ENCODE peak calls at places on chromosomes 5 and 9, in five cellular contexts. F is stimulated activated naive CD8-positive, alpha-beta T cell treated with anti-CD3 and anti-CD28 coated beads, Interleukin-15, amount 100 ng/mL, for 72 hours; B is CD4-positive, alpha-beta T cell; R is psoas muscle; N is heart left ventricle. T is an unnamed sample.

GRCh38 chr5:148584103-148584502 is 70.2 kb downstream of the HTR4 start:
- ATAC-seq in F (no peak), R (no peak), N (no peak), B (no peak), T (no peak)

GRCh38 chr9:34714007-34714406 is 4.1 kb upstream of the CCL21 start:
- ATAC-seq in R (no peak), N (no peak), F (no peak), B (no peak), T (no peak)

GRCh38 chr9:78133751-78134150 is 102.1 kb upstream of the CEP78 start:
- ATAC-seq in F (peak; percentile 82), N (no peak), R (no peak), B (no peak), T (no peak)

GRCh38 chr5:110053824-110054223 is 364.1 kb downstream of the MAN2A1 start:
- ATAC-seq in N (no peak), F (peak; percentile 82), B (peak; percentile 62), R (no peak), T (no peak)

GRCh38 chr5:1411099-1411498 is 34.1 kb downstream of the SLC6A3 start:
- ATAC-seq in B (no peak), F (no peak), R (no peak), N (no peak), T (no peak)

GRCh38 chr5:119368238-119368630 is 12.4 kb downstream of the TNFAIP8 start:
- ATAC-seq in F (peak; percentile 53), R (no peak), B (peak; percentile 55), N (no peak), T (no peak)

GRCh38 chr9:131429121-131430012 is 35.5 kb downstream of the PRRC2B start:
- ATAC-seq in N (peak; percentile 31), R (no peak), B (peak; percentile 34), F (no peak), T (no peak)

GRCh38 chr5:73733219-73733618 is 107.2 kb downstream of the ARHGEF28 start:
- ATAC-seq in B (no peak), F (no peak), R (no peak), N (no peak), T (no peak)

GRCh38 chr5:95035891-95036675 is 248.8 kb downstream of the MCTP1 start:
- ATAC-seq in R (no peak), F (no peak), N (no peak), B (no peak), T (no peak)

GRCh38 chr5:854217-854616 is 3.4 kb upstream of the ZDHHC11 start:
- ATAC-seq in N (no peak), B (no peak), R (no peak), F (no peak), T (no peak)

GRCh38 chr9:38622083-38622674 is 1.8 kb upstream of the ANKRD18A start:
- ATAC-seq in B (no peak), F (no peak), R (no peak), N (peak; percentile 7), T (peak; percentile 9)

GRCh38 chr5:140243855-140244254 is 59.0 kb downstream of the PFDN1 start:
- ATAC-seq in R (peak; percentile 8), N (no peak), F (no peak), B (no peak), T (no peak)

GRCh38 chr5:168771698-168772097 is 192.5 kb upstream of the PANK3 start:
- ATAC-seq in F (no peak), B (no peak), N (no peak), R (no peak), T (no peak)

GRCh38 chr5:76714771-76715483 is 999 bp upstream of the F2R start:
- ATAC-seq in R (no peak), B (peak; percentile 23), N (peak; percentile 16), F (peak; percentile 18), T (no peak)

GRCh38 chr9:129996161-129996849 is 46.7 kb downstream of the FNBP1 start:
- ATAC-seq in F (no peak), R (no peak), B (no peak), N (no peak), T (no peak)

GRCh38 chr5:61450880-61451279 is 118.8 kb downstream of the ZSWIM6 start:
- ATAC-seq in R (peak; percentile 93), F (no peak), N (no peak), B (no peak), T (no peak)

GRCh38 chr9:125889524-125890473 is 142.6 kb downstream of the PBX3 start:
- ATAC-seq in F (peak; percentile 80), N (peak; percentile 86), B (peak; percentile 84), R (peak; percentile 81), T (peak; percentile 58)

GRCh38 chr9:2816476-2817141 is 27.3 kb downstream of the PUM3 start:
- ATAC-seq in F (no peak), B (no peak), R (peak; percentile 86), N (peak; percentile 79), T (peak; percentile 88)

GRCh38 chr5:32794086-32794485 is 83.0 kb downstream of the NPR3 start:
- ATAC-seq in B (no peak), F (no peak), N (peak; percentile 76), R (no peak), T (no peak)

GRCh38 chr9:34451135-34451534 is 7.2 kb downstream of the FAM219A start:
- ATAC-seq in N (peak; percentile 72), R (no peak), B (no peak), F (no peak), T (no peak)

GRCh38 chr5:61308699-61309098 is 23.4 kb upstream of the ZSWIM6 start:
- ATAC-seq in N (no peak), R (no peak), B (no peak), F (no peak), T (no peak)

GRCh38 chr9:70390922-70391321 is 23.5 kb downstream of the KLF9 start:
- ATAC-seq in R (peak; percentile 22), N (no peak), F (peak; percentile 80), B (peak; percentile 43), T (no peak)

GRCh38 chr5:115321309-115321708 is 24.9 kb upstream of the CCDC112 start:
- ATAC-seq in N (no peak), F (no peak), B (no peak), R (no peak), T (no peak)

GRCh38 chr9:98010450-98010849 is 27.3 kb downstream of the ANP32B start:
- ATAC-seq in N (peak; percentile 53), R (peak; percentile 86), F (peak; percentile 76), B (peak; percentile 43), T (peak; percentile 50)

GRCh38 chr9:34252016-34252415 is 73.2 kb downstream of the UBAP1 start:
- ATAC-seq in N (no peak), B (no peak), R (no peak), F (no peak), T (no peak)

GRCh38 chr9:34398875-34399274 is 22.2 kb upstream of the MYORG start:
- ATAC-seq in R (no peak), B (no peak), F (no peak), N (peak; percentile 8), T (no peak)

GRCh38 chr5:65481171-65481575 is 547 bp downstream of the ADAMTS6 start:
- ATAC-seq in F (peak; percentile 39), R (no peak), B (no peak), N (no peak), T (no peak)

GRCh38 chr9:136386018-136386417 is 12.5 kb upstream of the CARD9 start:
- ATAC-seq in B (no peak), F (no peak), N (no peak), R (no peak), T (no peak)

GRCh38 chr9:93996863-93997262 is 41.7 kb upstream of the BARX1 start:
- ATAC-seq in R (no peak), B (no peak), N (no peak), F (no peak), T (no peak)

GRCh38 chr5:68315679-68316271 is 100.2 kb downstream of the PIK3R1 start:
- ATAC-seq in R (no peak), B (peak; percentile 73), F (peak; percentile 98), N (no peak), T (no peak)

T was measured in gastroesophageal sphincter.